ENCODE peak calls at places on chromosomes 1 and 21, in nine cellular contexts. Y, L, O, W, X, U, G, E and I are unnamed samples.

GRCh38 chr1:221045842-221046831 is 166.9 kb downstream of the HLX start:
- DNase-seq in L (peak; percentile 30), Y (no peak), E (no peak), X (no peak), W (no peak), U (peak; percentile 21), G (no peak), O (no peak), I (no peak)

GRCh38 chr1:58204284-58204683 is 342.2 kb downstream of the OMA1 start:
- DNase-seq in O (no peak), G (no peak), W (no peak), Y (no peak), U (no peak), L (peak; percentile 18), E (no peak), X (no peak), I (no peak)

GRCh38 chr1:111723871-111724270 is 15.3 kb downstream of the INKA2 start:
- DNase-seq in O (no peak), W (no peak), L (no peak), G (no peak), Y (no peak), U (no peak), E (no peak), X (no peak), I (no peak)

GRCh38 chr1:201009967-201010645 is 13.4 kb downstream of the KIF21B start:
- DNase-seq in O (no peak), L (no peak), G (no peak), Y (no peak), W (no peak), U (no peak), E (no peak), X (no peak), I (peak; percentile 47)

GRCh38 chr1:234725177-234726132 is 115.5 kb upstream of the IRF2BP2 start:
- DNase-seq in O (peak; percentile 55), W (no peak), L (peak; percentile 18), E (no peak), U (peak; percentile 63), G (no peak), Y (peak; percentile 12), X (peak; percentile 76), I (no peak)

GRCh38 chr1:69947837-69948236 is 257.5 kb downstream of the LRRC40 start:
- DNase-seq in L (peak; percentile 36), O (no peak), G (no peak), W (no peak), U (no peak), X (no peak), Y (no peak), E (peak; percentile 30), I (no peak)

GRCh38 chr1:116694524-116694923 is 27.0 kb upstream of the IGSF3 start:
- DNase-seq in G (no peak), L (peak; percentile 60), W (no peak), X (no peak), O (no peak), E (no peak), U (no peak), Y (no peak), I (no peak)

GRCh38 chr1:6241107-6241886 is 2.7 kb upstream of the HES3 start:
- DNase-seq in E (no peak), G (no peak), Y (no peak), U (no peak), L (no peak), X (no peak), W (no peak), O (no peak), I (no peak)

GRCh38 chr1:245266105-245266504 is 111.3 kb downstream of the KIF26B start:
- DNase-seq in U (no peak), X (no peak), W (no peak), G (no peak), L (no peak), E (no peak), Y (no peak), O (no peak), I (no peak)

GRCh38 chr1:245261786-245262185 is 107.0 kb downstream of the KIF26B start:
- DNase-seq in O (no peak), W (no peak), Y (no peak), E (no peak), G (no peak), U (no peak), X (no peak), L (no peak), I (no peak)

GRCh38 chr1:245262876-245263625 is 108.3 kb downstream of the KIF26B start:
- DNase-seq in W (no peak), Y (no peak), O (no peak), U (no peak), G (no peak), L (peak; percentile 66), E (no peak), X (no peak), I (no peak)

GRCh38 chr1:245263701-245264100 is 108.9 kb downstream of the KIF26B start:
- DNase-seq in U (no peak), G (no peak), X (no peak), W (no peak), L (peak; percentile 91), E (no peak), O (no peak), Y (no peak), I (no peak)

GRCh38 chr1:245264226-245264625 is 109.4 kb downstream of the KIF26B start:
- DNase-seq in O (no peak), G (no peak), L (peak; percentile 54), W (no peak), Y (no peak), X (no peak), E (no peak), U (no peak), I (no peak)
- H3K27ac ChIP-seq in O (no peak overlapping the region), G (no peak overlapping the region), L (peak overlapping the region; percentile 57), W (no peak overlapping the region), Y (no peak overlapping the region), X (no peak overlapping the region), E (no peak overlapping the region), U (no peak overlapping the region), I (no peak overlapping the region)

DNA sequence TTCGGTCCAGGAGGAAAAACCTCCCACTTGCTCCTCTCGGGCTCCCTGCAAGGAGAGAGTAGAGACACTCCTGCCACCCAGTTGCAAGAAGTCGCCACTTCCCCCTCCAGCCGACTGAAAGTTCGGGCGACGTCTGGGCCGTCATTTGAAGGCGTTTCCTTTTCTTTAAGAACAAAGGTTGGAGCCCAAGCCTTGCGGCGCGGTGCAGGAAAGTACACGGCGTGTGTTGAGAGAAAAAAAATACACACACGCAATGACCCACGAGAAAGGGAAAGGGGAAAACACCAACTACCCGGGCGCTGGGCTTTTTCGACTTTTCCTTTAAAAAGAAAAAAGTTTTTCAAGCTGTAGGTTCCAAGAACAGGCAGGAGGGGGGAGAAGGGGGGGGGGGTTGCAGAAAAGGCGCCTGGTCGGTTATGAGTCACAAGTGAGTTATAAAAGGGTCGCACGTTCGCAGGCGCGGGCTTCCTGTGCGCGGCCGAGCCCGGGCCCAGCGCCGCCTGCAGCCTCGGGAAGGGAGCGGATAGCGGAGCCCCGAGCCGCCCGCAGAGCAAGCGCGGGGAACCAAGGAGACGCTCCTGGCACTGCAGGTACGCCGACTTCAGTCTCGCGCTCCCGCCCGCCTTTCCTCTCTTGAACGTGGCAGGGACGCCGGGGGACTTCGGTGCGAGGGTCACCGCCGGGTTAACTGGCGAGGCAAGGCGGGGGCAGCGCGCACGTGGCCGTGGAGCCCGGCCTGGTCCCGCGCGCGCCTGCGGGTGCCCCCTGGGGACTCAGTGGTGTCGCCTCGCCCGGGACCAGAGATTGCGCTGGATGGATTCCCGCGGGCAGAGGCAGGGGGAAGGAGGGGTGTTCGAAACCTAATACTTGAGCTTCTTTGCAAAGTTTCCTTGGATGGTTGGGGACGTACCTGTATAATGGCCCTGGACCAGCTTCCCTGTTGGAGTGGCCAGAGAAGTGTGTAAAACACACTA is 45.3 kb downstream of the MRPL39 start:
- DNase-seq in W (peak; percentile 81), U (peak; percentile 82), G (peak; percentile 36), O (peak; percentile 54), L (peak; percentile 86), Y (peak; percentile 41), E (peak; percentile 45), X (peak; percentile 78), I (no peak)
- H3K27ac ChIP-seq in W (peak overlapping the region; percentile 93), U (peak overlapping the region; percentile 89), G (peak overlapping the region; percentile 91), O (peak overlapping the region; percentile 22), L (peak overlapping the region; percentile 23), Y (peak overlapping the region; percentile 60), E (no peak overlapping the region), X (no peak overlapping the region), I (peak overlapping the region; percentile 20)

GRCh38 chr21:40840441-40840840 is 6.5 kb downstream of the DSCAM start:
- DNase-seq in E (peak; percentile 6), L (no peak), U (no peak), O (no peak), X (no peak), W (no peak), G (no peak), Y (no peak), I (no peak)

GRCh38 chr21:40839551-40839950 is 7.4 kb downstream of the DSCAM start:
- DNase-seq in W (no peak), E (no peak), X (no peak), L (no peak), O (no peak), U (no peak), Y (no peak), G (no peak), I (no peak)

GRCh38 chr21:40842197-40842552 is 4.8 kb downstream of the DSCAM start:
- DNase-seq in E (no peak), L (no peak), X (no peak), Y (no peak), O (no peak), U (no peak), G (no peak), W (no peak), I (no peak)

GRCh38 chr21:40844935-40845334 is 2.0 kb downstream of the DSCAM start:
- DNase-seq in U (no peak), E (peak; percentile 12), W (no peak), X (no peak), L (no peak), O (no peak), Y (no peak), G (no peak), I (no peak)

DNA sequence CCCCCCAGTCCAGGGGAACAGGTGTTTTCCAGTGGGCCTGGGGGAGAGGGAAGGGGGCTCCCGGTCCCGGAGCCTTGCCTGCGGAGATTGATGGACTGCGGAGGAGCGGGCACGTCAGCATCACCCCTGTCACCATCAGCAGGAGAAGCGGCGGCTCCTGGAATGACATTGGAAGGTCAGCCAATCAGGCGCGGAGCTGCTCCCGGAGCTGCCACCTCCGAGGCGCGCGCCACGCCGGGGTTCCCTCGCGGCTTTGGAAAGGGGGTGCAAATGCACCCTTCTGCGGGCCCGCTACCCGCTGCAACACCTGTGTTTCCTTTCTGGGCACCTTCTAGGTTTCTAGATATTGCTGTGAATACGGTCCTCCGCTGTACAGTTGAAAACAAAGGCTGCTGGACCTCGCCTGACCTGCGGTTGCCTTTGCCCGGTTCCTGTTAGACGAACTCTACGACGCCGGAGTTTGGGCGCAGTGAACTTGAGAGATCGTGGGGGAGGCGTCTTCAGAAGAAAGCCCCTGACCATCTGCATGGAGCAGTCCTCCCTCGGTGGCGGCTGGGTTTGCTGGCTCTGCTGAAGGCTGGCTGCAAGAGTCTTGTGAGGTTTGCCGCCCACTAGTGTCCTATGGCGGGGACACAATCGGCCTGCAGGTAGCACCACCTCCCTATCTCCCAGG is 5.3 kb downstream of the DSCAM start:
- DNase-seq in O (no peak), U (no peak), Y (no peak), G (no peak), E (no peak), X (peak; percentile 72), L (no peak), W (peak; percentile 63), I (no peak)
- H3K27ac ChIP-seq in O (no peak overlapping the region), U (no peak overlapping the region), Y (no peak overlapping the region), G (no peak overlapping the region), E (no peak overlapping the region), X (no peak overlapping the region), L (no peak overlapping the region), W (no peak overlapping the region), I (peak overlapping the region; percentile 67)

DNA sequence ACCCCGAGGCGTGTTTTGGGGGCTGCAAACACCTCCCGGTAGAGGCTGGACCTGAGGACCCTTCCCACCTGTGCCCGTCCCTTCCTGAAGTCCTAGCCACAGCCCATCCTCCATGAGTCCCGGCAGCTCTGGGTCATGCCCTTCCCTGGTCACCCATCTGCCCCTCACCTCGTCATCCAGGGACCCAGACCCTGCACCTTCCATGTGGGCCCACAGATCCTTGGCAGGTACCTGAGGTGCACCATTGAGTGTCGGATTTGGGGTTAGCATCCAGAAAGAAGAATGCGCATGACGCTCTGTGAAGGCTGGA is 6.8 kb downstream of the RNF187 start:
- DNase-seq in E (no peak), G (no peak), X (no peak), W (no peak), O (no peak), Y (no peak), L (no peak), U (no peak), I (no peak)
- H3K27ac ChIP-seq in E (peak overlapping the region; percentile 32), G (no peak overlapping the region), X (no peak overlapping the region), W (no peak overlapping the region), O (no peak overlapping the region), Y (no peak overlapping the region), L (no peak overlapping the region), U (no peak overlapping the region), I (no peak overlapping the region)